ENCODE peak calls at places on chromosome 11, in five cellular contexts. One of them, this sample, is unnamed.

GRCh38 chr11:88315981-88316441 is 21.5 kb downstream of the CTSC start:
- DNase-seq in aorta: no peak
- DNase-seq in CD8-positive, alpha-beta T cell: no peak
- DNase-seq in testis: no peak
- DNase-seq in right atrium auricular region: no peak
- DNase-seq in this sample: no peak

GRCh38 chr11:120230433-120231071 is 9.4 kb upstream of the POU2F3 start:
- DNase-seq in aorta: no peak
- DNase-seq in CD8-positive, alpha-beta T cell: no peak
- DNase-seq in testis: no peak
- DNase-seq in right atrium auricular region: no peak
- DNase-seq in this sample: no peak

GRCh38 chr11:46674463-46675287 is 25.7 kb downstream of the ARHGAP1 start:
- DNase-seq in right atrium auricular region: no peak
- DNase-seq in aorta: peak; percentile 32
- DNase-seq in testis: no peak
- DNase-seq in CD8-positive, alpha-beta T cell: peak; percentile 60
- DNase-seq in this sample: no peak

GRCh38 chr11:37532271-37532670 is 934.2 kb upstream of the RAG2 start:
- DNase-seq in aorta: no peak
- DNase-seq in testis: no peak
- DNase-seq in right atrium auricular region: no peak
- DNase-seq in CD8-positive, alpha-beta T cell: no peak
- DNase-seq in this sample: no peak

GRCh38 chr11:107624983-107625779 is 34.2 kb downstream of the ELMOD1 start:
- DNase-seq in CD8-positive, alpha-beta T cell: no peak
- DNase-seq in testis: no peak
- DNase-seq in aorta: no peak
- DNase-seq in right atrium auricular region: no peak
- DNase-seq in this sample: no peak

GRCh38 chr11:14018441-14018840 is 55.9 kb downstream of the SPON1 start:
- DNase-seq in testis: no peak
- DNase-seq in right atrium auricular region: no peak
- DNase-seq in CD8-positive, alpha-beta T cell: no peak
- DNase-seq in aorta: no peak
- DNase-seq in this sample: no peak

GRCh38 chr11:39174228-39174627 is 2285.2 kb downstream of the LRRC4C start:
- DNase-seq in right atrium auricular region: no peak
- DNase-seq in testis: no peak
- DNase-seq in aorta: no peak
- DNase-seq in CD8-positive, alpha-beta T cell: no peak
- DNase-seq in this sample: no peak

GRCh38 chr11:78722786-78723185 is 148.1 kb upstream of the NARS2 start:
- DNase-seq in CD8-positive, alpha-beta T cell: no peak
- DNase-seq in testis: no peak
- DNase-seq in aorta: no peak
- DNase-seq in right atrium auricular region: no peak
- DNase-seq in this sample: no peak

GRCh38 chr11:19560156-19560555 is 152.5 kb upstream of the NAV2 start:
- DNase-seq in aorta: no peak
- DNase-seq in CD8-positive, alpha-beta T cell: no peak
- DNase-seq in right atrium auricular region: peak; percentile 46
- DNase-seq in testis: no peak
- DNase-seq in this sample: no peak

GRCh38 chr11:86674965-86675364 is 2.5 kb upstream of the ME3 start:
- DNase-seq in right atrium auricular region: no peak
- DNase-seq in testis: no peak
- DNase-seq in CD8-positive, alpha-beta T cell: no peak
- DNase-seq in aorta: no peak
- DNase-seq in this sample: no peak

GRCh38 chr11:29914203-29914930 is 102.5 kb downstream of the KCNA4 start:
- DNase-seq in aorta: no peak
- DNase-seq in right atrium auricular region: no peak
- DNase-seq in testis: no peak
- DNase-seq in CD8-positive, alpha-beta T cell: no peak
- DNase-seq in this sample: no peak

GRCh38 chr11:23370580-23371275 is 510.5 kb upstream of the CCDC179 start:
- DNase-seq in aorta: no peak
- DNase-seq in testis: no peak
- DNase-seq in CD8-positive, alpha-beta T cell: no peak
- DNase-seq in right atrium auricular region: no peak
- DNase-seq in this sample: no peak

GRCh38 chr11:110087820-110088534 is 5.2 kb upstream of the ZC3H12C start:
- DNase-seq in CD8-positive, alpha-beta T cell: no peak
- DNase-seq in aorta: no peak
- DNase-seq in testis: no peak
- DNase-seq in right atrium auricular region: no peak
- DNase-seq in this sample: no peak

GRCh38 chr11:66187453-66187852 is 81.0 kb upstream of the RAB1B start:
- DNase-seq in CD8-positive, alpha-beta T cell: no peak
- DNase-seq in testis: no peak
- DNase-seq in right atrium auricular region: no peak
- DNase-seq in aorta: no peak
- DNase-seq in this sample: no peak

GRCh38 chr11:107999759-108000455 is 8.8 kb upstream of the CUL5 start:
- DNase-seq in testis: no peak
- DNase-seq in right atrium auricular region: no peak
- DNase-seq in CD8-positive, alpha-beta T cell: no peak
- DNase-seq in aorta: no peak
- DNase-seq in this sample: peak; percentile 28

GRCh38 chr11:119764108-119764874 is 35.3 kb upstream of the NECTIN1 start:
- DNase-seq in aorta: peak; percentile 74
- DNase-seq in testis: peak; percentile 91
- DNase-seq in CD8-positive, alpha-beta T cell: no peak
- DNase-seq in right atrium auricular region: no peak
- DNase-seq in this sample: no peak

GRCh38 chr11:116852261-116853125 is 15.1 kb upstream of the APOA1 start:
- DNase-seq in CD8-positive, alpha-beta T cell: no peak
- DNase-seq in right atrium auricular region: no peak
- DNase-seq in testis: peak; percentile 47
- DNase-seq in aorta: no peak
- DNase-seq in this sample: no peak

GRCh38 chr11:7564803-7565202 is 51.0 kb downstream of the PPFIBP2 start:
- DNase-seq in CD8-positive, alpha-beta T cell: no peak
- DNase-seq in right atrium auricular region: no peak
- DNase-seq in aorta: no peak
- DNase-seq in testis: no peak
- DNase-seq in this sample: no peak

GRCh38 chr11:94077568-94078293 is 50.9 kb upstream of the PANX1 start:
- DNase-seq in testis: no peak
- DNase-seq in aorta: no peak
- DNase-seq in right atrium auricular region: no peak
- DNase-seq in CD8-positive, alpha-beta T cell: no peak
- DNase-seq in this sample: no peak

GRCh38 chr11:976431-977160 is 50.9 kb downstream of the AP2A2 start:
- DNase-seq in testis: peak; percentile 71
- DNase-seq in aorta: no peak
- DNase-seq in right atrium auricular region: no peak
- DNase-seq in CD8-positive, alpha-beta T cell: no peak
- DNase-seq in this sample: no peak

GRCh38 chr11:72683782-72684200 is 9.6 kb upstream of the PDE2A start:
- DNase-seq in aorta: peak; percentile 72
- DNase-seq in right atrium auricular region: peak; percentile 78
- DNase-seq in testis: peak; percentile 77
- DNase-seq in CD8-positive, alpha-beta T cell: peak; percentile 80
- DNase-seq in this sample: peak; percentile 52

GRCh38 chr11:107442715-107443215 is 14.9 kb downstream of the CWF19L2 start:
- DNase-seq in right atrium auricular region: no peak
- DNase-seq in CD8-positive, alpha-beta T cell: no peak
- DNase-seq in testis: no peak
- DNase-seq in aorta: no peak
- DNase-seq in this sample: no peak

GRCh38 chr11:65417221-65417701 is 5.3 kb upstream of the NEAT1 start:
- DNase-seq in aorta: peak; percentile 73
- DNase-seq in CD8-positive, alpha-beta T cell: peak; percentile 72
- DNase-seq in testis: peak; percentile 52
- DNase-seq in right atrium auricular region: no peak
- DNase-seq in this sample: no peak

GRCh38 chr11:81967242-81967641 is 766.4 kb downstream of the FAM181B start:
- DNase-seq in aorta: no peak
- DNase-seq in testis: no peak
- DNase-seq in CD8-positive, alpha-beta T cell: no peak
- DNase-seq in right atrium auricular region: no peak
- DNase-seq in this sample: no peak

GRCh38 chr11:28666632-28667031 is 558.4 kb downstream of the METTL15 start:
- DNase-seq in testis: no peak
- DNase-seq in aorta: no peak
- DNase-seq in right atrium auricular region: no peak
- DNase-seq in CD8-positive, alpha-beta T cell: no peak
- DNase-seq in this sample: no peak

DNA sequence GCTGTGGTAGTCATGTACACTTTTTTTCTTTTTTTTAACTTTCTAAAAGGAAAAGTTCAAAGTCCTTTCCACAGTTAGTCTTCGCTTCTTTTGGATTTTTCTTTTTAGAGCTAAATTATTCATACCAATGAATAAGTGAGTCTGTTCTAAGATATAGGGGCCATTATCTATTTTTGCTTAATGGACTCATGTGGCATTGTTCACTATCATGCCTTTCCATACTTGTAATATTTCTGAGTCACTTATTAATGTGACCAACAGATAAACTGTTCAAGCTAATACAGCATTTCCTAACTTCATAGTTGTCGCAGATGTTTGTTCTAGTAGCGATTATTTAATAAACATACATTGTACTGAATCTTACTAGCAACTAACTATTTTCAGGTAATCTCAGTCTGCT is 8.0 kb upstream of the B3GNT6 start:
- DNase-seq in right atrium auricular region: no peak
- DNase-seq in aorta: no peak
- DNase-seq in testis: no peak
- DNase-seq in CD8-positive, alpha-beta T cell: no peak
- DNase-seq in this sample: no peak
- H3K4me1 ChIP-seq in right atrium auricular region: no peaks in the 10 kb centered on the region
- H3K4me1 ChIP-seq in aorta: no peaks in the 10 kb centered on the region
- H3K4me1 ChIP-seq in testis: no peaks in the 10 kb centered on the region
- H3K4me1 ChIP-seq in CD8-positive, alpha-beta T cell: no peaks in the 10 kb centered on the region
- H3K4me1 ChIP-seq in this sample: peaks cover 1% of the 10 kb centered on the region

GRCh38 chr11:18309691-18310090 is 12.2 kb downstream of the HPS5 start:
- DNase-seq in right atrium auricular region: no peak
- DNase-seq in aorta: no peak
- DNase-seq in testis: no peak
- DNase-seq in CD8-positive, alpha-beta T cell: no peak
- DNase-seq in this sample: no peak

GRCh38 chr11:18312663-18313420 is 9.1 kb downstream of the HPS5 start:
- DNase-seq in testis: no peak
- DNase-seq in CD8-positive, alpha-beta T cell: no peak
- DNase-seq in right atrium auricular region: no peak
- DNase-seq in aorta: no peak
- DNase-seq in this sample: no peak

GRCh38 chr11:18310800-18311340 is 11.1 kb downstream of the HPS5 start:
- DNase-seq in aorta: no peak
- DNase-seq in right atrium auricular region: no peak
- DNase-seq in testis: no peak
- DNase-seq in CD8-positive, alpha-beta T cell: no peak
- DNase-seq in this sample: no peak

GRCh38 chr11:18313985-18314763 is 7.8 kb downstream of the HPS5 start:
- DNase-seq in CD8-positive, alpha-beta T cell: no peak
- DNase-seq in right atrium auricular region: no peak
- DNase-seq in aorta: peak; percentile 45
- DNase-seq in testis: no peak
- DNase-seq in this sample: no peak

GRCh38 chr11:18312012-18312411 is 9.9 kb downstream of the HPS5 start:
- DNase-seq in testis: no peak
- DNase-seq in aorta: no peak
- DNase-seq in right atrium auricular region: no peak
- DNase-seq in CD8-positive, alpha-beta T cell: no peak
- DNase-seq in this sample: no peak
- H3K36me3 ChIP-seq in testis: no peaks in the 10 kb centered on the region
- H3K36me3 ChIP-seq in aorta: peaks cover 4% of the 10 kb centered on the region
- H3K36me3 ChIP-seq in right atrium auricular region: peaks cover 38% of the 10 kb centered on the region
- H3K36me3 ChIP-seq in CD8-positive, alpha-beta T cell: peaks cover 11% of the 10 kb centered on the region
- H3K36me3 ChIP-seq in this sample: peaks cover 19% of the 10 kb centered on the region

GRCh38 chr11:70826950-70827349 is 425.4 kb downstream of the SHANK2 start:
- DNase-seq in aorta: no peak
- DNase-seq in right atrium auricular region: no peak
- DNase-seq in testis: peak; percentile 36
- DNase-seq in CD8-positive, alpha-beta T cell: no peak
- DNase-seq in this sample: no peak

GRCh38 chr11:70825893-70826540 is 426.4 kb downstream of the SHANK2 start:
- DNase-seq in testis: peak; percentile 54
- DNase-seq in right atrium auricular region: no peak
- DNase-seq in CD8-positive, alpha-beta T cell: no peak
- DNase-seq in aorta: no peak
- DNase-seq in this sample: no peak

GRCh38 chr11:70824590-70825300 is 426.4 kb downstream of the CTTN start:
- DNase-seq in testis: peak; percentile 63
- DNase-seq in right atrium auricular region: no peak
- DNase-seq in CD8-positive, alpha-beta T cell: no peak
- DNase-seq in aorta: no peak
- DNase-seq in this sample: no peak

GRCh38 chr11:70828498-70829159 is 423.7 kb downstream of the SHANK2 start:
- DNase-seq in right atrium auricular region: no peak
- DNase-seq in testis: no peak
- DNase-seq in CD8-positive, alpha-beta T cell: no peak
- DNase-seq in aorta: no peak
- DNase-seq in this sample: no peak

DNA sequence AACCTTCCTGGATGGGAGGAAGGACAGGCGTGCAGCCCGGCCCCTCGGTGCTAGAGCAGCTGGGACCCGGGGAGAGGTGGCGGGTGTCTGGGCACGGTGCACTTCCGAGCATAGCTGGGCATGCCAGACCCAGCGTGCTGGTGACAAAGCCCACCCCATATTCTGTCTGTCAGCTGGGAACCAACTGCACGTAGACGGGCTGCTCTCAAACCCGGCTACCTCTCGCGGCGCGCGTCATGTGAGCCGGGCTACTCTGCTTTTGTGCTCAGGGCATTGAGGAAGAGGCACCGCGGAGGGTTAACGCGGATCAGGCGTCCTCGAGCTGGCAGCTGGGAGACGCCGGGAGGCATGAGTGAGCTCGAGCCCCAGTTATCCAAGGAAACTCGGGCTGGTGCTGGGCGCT is 425.8 kb downstream of the SHANK2 start:
- DNase-seq in testis: peak; percentile 54
- DNase-seq in aorta: no peak
- DNase-seq in right atrium auricular region: no peak
- DNase-seq in CD8-positive, alpha-beta T cell: no peak
- DNase-seq in this sample: no peak
- H3K9me3 ChIP-seq in testis: no peaks in the 10 kb centered on the region
- H3K9me3 ChIP-seq in aorta: peaks cover 3% of the 10 kb centered on the region
- H3K9me3 ChIP-seq in right atrium auricular region: no peaks in the 10 kb centered on the region
- H3K9me3 ChIP-seq in CD8-positive, alpha-beta T cell: no peaks in the 10 kb centered on the region
- H3K9me3 ChIP-seq in this sample: no peaks in the 10 kb centered on the region

GRCh38 chr11:12771875-12772274 is 97.7 kb downstream of the TEAD1 start:
- DNase-seq in testis: no peak
- DNase-seq in right atrium auricular region: no peak
- DNase-seq in CD8-positive, alpha-beta T cell: no peak
- DNase-seq in aorta: no peak
- DNase-seq in this sample: no peak

GRCh38 chr11:12769834-12770345 is 95.7 kb downstream of the TEAD1 start:
- DNase-seq in aorta: no peak
- DNase-seq in testis: no peak
- DNase-seq in CD8-positive, alpha-beta T cell: no peak
- DNase-seq in right atrium auricular region: no peak
- DNase-seq in this sample: no peak

GRCh38 chr11:12770435-12770834 is 96.2 kb downstream of the TEAD1 start:
- DNase-seq in aorta: no peak
- DNase-seq in testis: no peak
- DNase-seq in right atrium auricular region: no peak
- DNase-seq in CD8-positive, alpha-beta T cell: no peak
- DNase-seq in this sample: no peak

GRCh38 chr11:12772324-12772723 is 98.1 kb downstream of the TEAD1 start:
- DNase-seq in right atrium auricular region: no peak
- DNase-seq in testis: no peak
- DNase-seq in CD8-positive, alpha-beta T cell: no peak
- DNase-seq in aorta: no peak
- DNase-seq in this sample: no peak

GRCh38 chr11:12770966-12771597 is 96.9 kb downstream of the TEAD1 start:
- DNase-seq in aorta: no peak
- DNase-seq in CD8-positive, alpha-beta T cell: no peak
- DNase-seq in testis: no peak
- DNase-seq in right atrium auricular region: no peak
- DNase-seq in this sample: no peak
- H3K4me1 ChIP-seq in aorta: no peaks in the 10 kb centered on the region
- H3K4me1 ChIP-seq in CD8-positive, alpha-beta T cell: no peaks in the 10 kb centered on the region
- H3K4me1 ChIP-seq in testis: no peaks in the 10 kb centered on the region
- H3K4me1 ChIP-seq in right atrium auricular region: no peaks in the 10 kb centered on the region
- H3K4me1 ChIP-seq in this sample: peaks cover 15% of the 10 kb centered on the region

This sample was measured in Panc1.